ENCODE peak calls at places on chromosomes 12 and 14, in five cellular contexts. V is AG10803, U is nucleus accumbens, L is heart left ventricle, F is LoVo. S is an unnamed sample.

GRCh38 chr14:87908591-87908990 is 84.4 kb downstream of the GALC start:
- DNase-seq in V (no peak), U (no peak), L (no peak), F (no peak), S (no peak)

GRCh38 chr14:23076785-23077408 is 18.0 kb downstream of the ACIN1 start:
- DNase-seq in V (no peak), U (no peak), L (no peak), F (no peak), S (peak)

GRCh38 chr14:103735022-103735421 is 19.4 kb downstream of the ZFYVE21 start:
- DNase-seq in V (no peak), U (no peak), L (no peak), F (no peak), S (no peak)

GRCh38 chr12:34399631-34400422 is 377.5 kb downstream of the ALG10 start:
- DNase-seq in V (no peak), U (no peak), L (peak), F (no peak), S (no peak)

GRCh38 chr12:64757778-64758177 is 1.4 kb downstream of the GNS start:
- DNase-seq in V (no peak), U (no peak), L (no peak), F (no peak), S (no peak)

GRCh38 chr12:49187184-49187583 is 1.7 kb downstream of the TUBA1A start:
- DNase-seq in V (peak), U (peak), L (peak), F (no peak), S (peak)

GRCh38 chr12:120903382-120903817 is 758 bp downstream of the SPPL3 start:
- DNase-seq in V (peak), U (peak), L (peak), F (peak), S (peak)

GRCh38 chr12:29889737-29890136 is 106.0 kb upstream of the TMTC1 start:
- DNase-seq in V (no peak), U (peak), L (peak), F (peak), S (peak)

GRCh38 chr12:124556896-124557501 is 10.4 kb downstream of the NCOR2 start:
- DNase-seq in V (no peak), U (peak), L (no peak), F (no peak), S (no peak)

GRCh38 chr14:32697704-32698103 is 241.0 kb upstream of the NPAS3 start:
- DNase-seq in V (peak), U (no peak), L (no peak), F (no peak), S (peak)

GRCh38 chr14:55762595-55763232 is 182.7 kb downstream of the KTN1 start:
- DNase-seq in V (no peak), U (no peak), L (no peak), F (no peak), S (no peak)

GRCh38 chr12:76586764-76587395 is 27.3 kb upstream of the OSBPL8 start:
- DNase-seq in V (peak), U (peak), L (no peak), F (peak), S (peak)

GRCh38 chr12:75635606-75636444 is 124.4 kb upstream of the KRR1 start:
- DNase-seq in V (peak), U (no peak), L (no peak), F (peak), S (peak)

GRCh38 chr12:129877383-129877782 is 26.4 kb downstream of the TMEM132D start:
- DNase-seq in V (no peak), U (no peak), L (no peak), F (no peak), S (no peak)

GRCh38 chr12:98358144-98358543 is 157.2 kb upstream of the TMPO start:
- DNase-seq in V (no peak), U (no peak), L (no peak), F (no peak), S (no peak)

GRCh38 chr12:367972-368371 is 21.1 kb downstream of the KDM5A start:
- DNase-seq in V (no peak), U (no peak), L (no peak), F (no peak), S (no peak)

GRCh38 chr12:88658009-88658408 is 77.7 kb upstream of the KITLG start:
- DNase-seq in V (peak), U (no peak), L (peak), F (peak), S (no peak)

GRCh38 chr14:101903111-101903561 is 61.2 kb upstream of the DYNC1H1 start:
- DNase-seq in V (no peak), U (peak), L (peak), F (no peak), S (no peak)

S was measured in kidney tubule cell.